ENCODE peak calls at places on chromosomes 16 and 17, in nine cellular contexts. M is CD8-positive, alpha-beta T cell; A is A549; J is NCI-H1092 treated with DMSO at 0.1 percent for 48 hours; W is MCF 10A; H is omental fat pad; G is BJ; F is activated naive CD4-positive, alpha-beta T cell; K is NCI-H1417. Y is an unnamed sample.

GRCh38 chr17:81644976-81645952 is 8.3 kb downstream of the TSPAN10 start:
- DNase-seq in G (no peak), H (no peak), K (no peak), W (no peak), M (no peak), A (no peak), F (no peak), J (no peak), Y (peak)

GRCh38 chr17:79799538-79800324 is 2.9 kb upstream of the CBX8 start:
- DNase-seq in M (no peak), K (peak), H (no peak), J (no peak), A (no peak), G (no peak), F (no peak), W (no peak), Y (no peak)

GRCh38 chr17:4307179-4307930 is 43.6 kb upstream of the ANKFY1 start:
- DNase-seq in K (no peak), M (no peak), A (no peak), H (no peak), G (no peak), W (no peak), F (no peak), J (no peak), Y (no peak)

GRCh38 chr17:40103082-40103741 is 2.8 kb upstream of the NR1D1 start:
- DNase-seq in J (no peak), K (no peak), M (no peak), H (no peak), G (no peak), A (no peak), F (no peak), W (no peak), Y (peak)

GRCh38 chr17:1179635-1180433 is at the start of gene ABR:
- DNase-seq in F (no peak), K (peak), M (peak), A (no peak), J (no peak), G (no peak), W (peak), H (no peak), Y (peak)

GRCh38 chr17:15498107-15498506 is 30.7 kb upstream of the CDRT4 start:
- DNase-seq in W (peak), M (no peak), A (peak), J (no peak), H (no peak), K (no peak), G (no peak), F (no peak), Y (no peak)

GRCh38 chr17:72158895-72159885 is 38.4 kb downstream of the SOX9 start:
- DNase-seq in K (no peak), W (no peak), F (no peak), M (no peak), G (no peak), H (no peak), A (no peak), J (no peak), Y (no peak)

GRCh38 chr17:49290690-49291326 is 60.2 kb upstream of the PHOSPHO1 start:
- DNase-seq in J (no peak), G (no peak), M (no peak), A (peak), H (no peak), K (peak), F (no peak), W (peak), Y (peak)

GRCh38 chr16:67530013-67530939 is 1.6 kb downstream of the RIPOR1 start:
- DNase-seq in K (peak), G (peak), H (no peak), F (no peak), A (no peak), M (no peak), W (peak), J (peak), Y (peak)

GRCh38 chr17:50944054-50944901 is 78.1 kb upstream of the TOB1 start:
- DNase-seq in F (peak), J (peak), K (peak), W (no peak), H (no peak), A (peak), M (peak), G (no peak), Y (peak)

GRCh38 chr17:11705111-11705510 is 106.8 kb downstream of the DNAH9 start:
- DNase-seq in J (no peak), M (no peak), K (no peak), W (no peak), A (no peak), H (no peak), F (no peak), G (no peak), Y (no peak)

GRCh38 chr16:73095142-73095791 is 47.3 kb upstream of the ZFHX3 start:
- DNase-seq in F (no peak), W (peak), G (no peak), K (peak), A (peak), M (no peak), H (no peak), J (peak), Y (no peak)

GRCh38 chr17:34437188-34437587 is 74.2 kb upstream of the CCL1 start:
- DNase-seq in M (no peak), G (no peak), A (no peak), H (no peak), F (no peak), K (no peak), W (no peak), J (no peak), Y (no peak)

GRCh38 chr17:35795007-35795870 is at the start of gene MMP28:
- DNase-seq in M (no peak), A (peak), W (peak), F (no peak), J (peak), H (no peak), K (peak), G (no peak), Y (peak)

GRCh38 chr17:1197379-1197778 is 17.6 kb upstream of the ABR start:
- DNase-seq in M (no peak), W (no peak), F (no peak), A (no peak), K (no peak), G (no peak), H (no peak), J (no peak), Y (peak)

GRCh38 chr16:18062713-18063112 is 273.8 kb downstream of the NPIPA8 start:
- DNase-seq in J (no peak), F (no peak), W (no peak), H (no peak), K (no peak), A (no peak), G (no peak), M (no peak), Y (no peak)

GRCh38 chr16:35908942-35909341 is 2449.5 kb downstream of the TP53TG3F start:
- DNase-seq in W (no peak), H (no peak), M (no peak), J (no peak), K (no peak), G (no peak), F (no peak), A (peak), Y (no peak)